ENCODE peak calls at places on chromosomes 11 and 22, in eight cellular contexts. C is T1000, H is NCI-H524, O is fibroblast of pulmonary artery, W is HCEC 1CT, Q is NCI-H1048, P is posterior cingulate gyrus, G is adrenal gland. D is an unnamed sample.

GRCh38 chr22:26979294-26979693 is 321.9 kb downstream of the MIAT start:
- DNase-seq in C (no peak), H (no peak), O (no peak), W (no peak), Q (no peak), P (no peak), G (no peak), D (no peak)

GRCh38 chr11:69352181-69352580 is 58.2 kb downstream of the MYEOV start:
- DNase-seq in C (no peak), H (no peak), O (no peak), W (no peak), Q (no peak), P (no peak), G (no peak), D (no peak)

GRCh38 chr11:112977620-112978212 is 16.5 kb downstream of the NCAM1 start:
- DNase-seq in C (no peak), H (no peak), O (peak; percentile 89), W (peak; percentile 56), Q (peak; percentile 48), P (no peak), G (no peak), D (no peak)

GRCh38 chr11:61695917-61696316 is 15.7 kb downstream of the DAGLA start:
- DNase-seq in C (no peak), H (no peak), O (peak; percentile 61), W (no peak), Q (no peak), P (peak; percentile 73), G (peak; percentile 90), D (peak; percentile 86)

GRCh38 chr22:43433451-43433850 is 21.6 kb downstream of the MPPED1 start:
- DNase-seq in C (no peak), H (no peak), O (no peak), W (no peak), Q (no peak), P (no peak), G (no peak), D (peak; percentile 21)

GRCh38 chr11:2223153-2223794 is 47.1 kb downstream of the ASCL2 start:
- DNase-seq in C (no peak), H (no peak), O (no peak), W (no peak), Q (no peak), P (no peak), G (no peak), D (no peak)

GRCh38 chr22:23106906-23107367 is 34.9 kb downstream of the RSPH14 start:
- DNase-seq in C (no peak), H (peak; percentile 77), O (no peak), W (no peak), Q (no peak), P (no peak), G (no peak), D (no peak)

GRCh38 chr11:70597751-70598377 is 199.5 kb downstream of the CTTN start:
- DNase-seq in C (no peak), H (no peak), O (no peak), W (no peak), Q (no peak), P (no peak), G (no peak), D (no peak)

GRCh38 chr11:41872458-41872857 is 413.0 kb upstream of the LRRC4C start:
- DNase-seq in C (no peak), H (no peak), O (no peak), W (no peak), Q (no peak), P (no peak), G (peak; percentile 51), D (no peak)

GRCh38 chr11:19819148-19819547 is 106.5 kb downstream of the NAV2 start:
- DNase-seq in C (no peak), H (no peak), O (no peak), W (no peak), Q (no peak), P (no peak), G (no peak), D (no peak)